ENCODE peak calls at places on chromosomes 11 and 22, in nine cellular contexts. J is right lobe of liver; B is stimulated activated naive CD4-positive, alpha-beta T cell; D is activated CD4-positive, alpha-beta T cell treated with anti-CD3 and anti-CD28 coated beads for 24 hours; G is GM12878; L is MV-4-11; O is lower lobe of right lung; V is CD8-positive, alpha-beta memory T cell; P is caudate nucleus. Z is an unnamed sample.

GRCh38 chr11:7677801-7678201 is 4.5 kb upstream of the CYB5R2 start:
- DNase-seq in J (no peak), B (no peak), D (no peak), G (no peak), L (no peak), O (no peak), V (no peak), P (no peak), Z (no peak)

GRCh38 chr11:111365722-111366559 is 13.1 kb downstream of the POU2AF1 start:
- DNase-seq in J (no peak), B (no peak), D (no peak), G (no peak), L (no peak), O (no peak), V (no peak), P (no peak), Z (no peak)

GRCh38 chr11:123507043-123507442 is 77.0 kb downstream of the GRAMD1B start:
- DNase-seq in J (no peak), B (no peak), D (no peak), G (no peak), L (no peak), O (no peak), V (no peak), P (no peak), Z (no peak)

GRCh38 chr11:75582935-75583709 is 21.1 kb downstream of the SERPINH1 start:
- DNase-seq in J (peak), B (peak), D (peak), G (no peak), L (peak), O (peak), V (peak), P (no peak), Z (no peak)

GRCh38 chr11:92251980-92252379 is 27.4 kb downstream of the FAT3 start:
- DNase-seq in J (no peak), B (no peak), D (no peak), G (no peak), L (no peak), O (no peak), V (no peak), P (no peak), Z (no peak)

GRCh38 chr22:40552070-40552469 is 84.4 kb downstream of the MRTFA start:
- DNase-seq in J (no peak), B (no peak), D (no peak), G (no peak), L (no peak), O (no peak), V (no peak), P (no peak), Z (no peak)

GRCh38 chr11:78657968-78658839 is 83.5 kb upstream of the NARS2 start:
- DNase-seq in J (no peak), B (no peak), D (no peak), G (no peak), L (no peak), O (peak), V (no peak), P (no peak), Z (no peak)

GRCh38 chr11:9895016-9895415 is 231.1 kb downstream of the SWAP70 start:
- DNase-seq in J (no peak), B (no peak), D (no peak), G (no peak), L (no peak), O (no peak), V (no peak), P (no peak), Z (no peak)

GRCh38 chr11:59368238-59369022 is 9.7 kb downstream of the OR5AN1 start:
- DNase-seq in J (no peak), B (no peak), D (no peak), G (no peak), L (peak), O (no peak), V (no peak), P (no peak), Z (no peak)

GRCh38 chr11:112555491-112556364 is 295.1 kb upstream of the PLET1 start:
- DNase-seq in J (peak), B (peak), D (peak), G (no peak), L (no peak), O (peak), V (peak), P (no peak), Z (no peak)

GRCh38 chr22:21998595-21999247 is 16.1 kb upstream of the TOP3B start:
- DNase-seq in J (no peak), B (no peak), D (no peak), G (no peak), L (no peak), O (no peak), V (no peak), P (no peak), Z (no peak)

GRCh38 chr22:19888131-19888746 is 33.6 kb upstream of the GNB1L start:
- DNase-seq in J (peak), B (no peak), D (no peak), G (no peak), L (no peak), O (peak), V (no peak), P (no peak), Z (peak)

GRCh38 chr11:94557992-94558391 is 9.2 kb upstream of the PIWIL4 start:
- DNase-seq in J (no peak), B (no peak), D (no peak), G (no peak), L (no peak), O (no peak), V (no peak), P (no peak), Z (no peak)

GRCh38 chr11:11592146-11592684 is 29.6 kb downstream of the GALNT18 start:
- DNase-seq in J (no peak), B (no peak), D (no peak), G (no peak), L (no peak), O (no peak), V (no peak), P (no peak), Z (no peak)

GRCh38 chr22:37906364-37907008 is 389 bp downstream of the MICALL1 start:
- DNase-seq in J (no peak), B (no peak), D (no peak), G (no peak), L (no peak), O (no peak), V (peak), P (no peak), Z (no peak)

GRCh38 chr11:75346912-75347647 is 4.4 kb downstream of the ARRB1 start:
- DNase-seq in J (no peak), B (no peak), D (no peak), G (no peak), L (peak), O (peak), V (no peak), P (no peak), Z (no peak)

GRCh38 chr11:18081551-18081950 is 24.3 kb downstream of the SAAL1 start:
- DNase-seq in J (no peak), B (no peak), D (no peak), G (no peak), L (no peak), O (no peak), V (no peak), P (no peak), Z (no peak)